ENCODE peak calls at places on chromosomes 2 and 18, in eight cellular contexts. S is WTC11; T is GM20000; H is right lobe of liver; L is activated T-helper 1 cell treated with anti-CD3 and anti-CD28 coated beads, Interleukin-12 subunit alpha, Interleukin-12 subunit beta, Interleukin-2, Interleukin-4 antibody, amounts not matched to agents 30 ng/mL and 10 ng/mL and 1 ng/mL, durations not matched to agents 14 hours and 24 hours and 36 hours; U is RKO; V is GM12865; R is tibial nerve. B is an unnamed sample.

GRCh38 chr18:80167947-80168745 is 59.1 kb downstream of the ADNP2 start:
- DNase-seq in S (no peak), T (no peak), H (no peak), L (no peak), U (no peak), V (no peak), R (no peak), B (no peak)

GRCh38 chr2:145265244-145265643 is 745.3 kb upstream of the ZEB2 start:
- DNase-seq in S (no peak), T (no peak), H (no peak), L (no peak), U (no peak), V (no peak), R (no peak), B (no peak)

GRCh38 chr2:69931832-69932595 is 17.1 kb downstream of the MXD1 start:
- DNase-seq in S (no peak), T (no peak), H (no peak), L (no peak), U (no peak), V (no peak), R (no peak), B (no peak)

GRCh38 chr2:187586091-187586632 is 31.9 kb upstream of the TFPI start:
- DNase-seq in S (no peak), T (no peak), H (no peak), L (no peak), U (no peak), V (peak), R (no peak), B (no peak)

GRCh38 chr2:128423788-128424165 is 105.1 kb upstream of the HS6ST1 start:
- DNase-seq in S (no peak), T (no peak), H (no peak), L (no peak), U (no peak), V (no peak), R (no peak), B (no peak)

GRCh38 chr2:45578056-45578843 is 32.8 kb downstream of the SRBD1 start:
- DNase-seq in S (peak), T (peak), H (no peak), L (no peak), U (peak), V (peak), R (no peak), B (peak)

GRCh38 chr18:78739115-78739514 is 240.5 kb upstream of the SALL3 start:
- DNase-seq in S (no peak), T (no peak), H (no peak), L (no peak), U (no peak), V (no peak), R (no peak), B (no peak)

GRCh38 chr2:125004091-125004800 is 979.2 kb downstream of the CNTNAP5 start:
- DNase-seq in S (no peak), T (no peak), H (no peak), L (no peak), U (no peak), V (no peak), R (no peak), B (no peak)